ENCODE peak calls at places on chromosome 11, in four cellular contexts. O is fibroblast of pulmonary artery; X is MM.1S; V is effector memory CD4-positive, alpha-beta T cell. Q is an unnamed sample.

GRCh38 chr11:59556115-59556882 is 45.0 kb downstream of the OR4D9 start:
- DNase-seq in X (peak), O (peak), V (no peak), Q (no peak)

GRCh38 chr11:78062671-78063070 is 990 bp upstream of the THRSP start:
- DNase-seq in X (no peak), O (no peak), V (no peak), Q (no peak)

GRCh38 chr11:88704505-88704904 is 361.3 kb downstream of the GRM5 start:
- DNase-seq in V (no peak), X (no peak), O (peak), Q (no peak)

GRCh38 chr11:72155751-72156150 is 20.2 kb downstream of the FOLR3 start:
- DNase-seq in V (no peak), O (no peak), X (no peak), Q (no peak)

GRCh38 chr11:75233688-75234295 is 6.8 kb upstream of the TPBGL start:
- DNase-seq in V (no peak), O (peak), X (peak), Q (no peak)

GRCh38 chr11:114612686-114613085 is 17.1 kb upstream of the NXPE4 start:
- DNase-seq in X (no peak), O (no peak), V (no peak), Q (no peak)

GRCh38 chr11:76526878-76527277 is 82.1 kb downstream of the EMSY start:
- DNase-seq in X (no peak), O (no peak), V (no peak), Q (no peak)

GRCh38 chr11:2737876-2738275 is 38.1 kb upstream of the KCNQ1OT1 start:
- DNase-seq in X (no peak), V (no peak), O (no peak), Q (no peak)

GRCh38 chr11:29937526-29937925 is 79.3 kb downstream of the KCNA4 start:
- DNase-seq in V (no peak), O (no peak), X (peak), Q (no peak)

GRCh38 chr11:22263613-22264012 is 70.7 kb downstream of the ANO5 start:
- DNase-seq in V (no peak), O (no peak), X (no peak), Q (no peak)

GRCh38 chr11:134293119-134294113 is 17.2 kb downstream of the GLB1L3 start:
- DNase-seq in X (no peak), O (no peak), V (no peak), Q (no peak)

GRCh38 chr11:90256404-90257157 is 33.7 kb upstream of the CHORDC1 start:
- DNase-seq in X (no peak), O (no peak), V (no peak), Q (no peak)

GRCh38 chr11:119081682-119082081 is 3.0 kb upstream of the HMBS start:
- DNase-seq in V (no peak), X (no peak), O (no peak), Q (no peak)

GRCh38 chr11:83819936-83820549 is 533.9 kb upstream of the CCDC90B start:
- DNase-seq in O (peak), V (no peak), X (peak), Q (no peak)

GRCh38 chr11:62452261-62452660 is 33.4 kb downstream of the SCGB1A1 start:
- DNase-seq in O (no peak), V (no peak), X (no peak), Q (no peak)

GRCh38 chr11:79092791-79093313 is 348.0 kb downstream of the TENM4 start:
- DNase-seq in X (no peak), O (peak), V (no peak), Q (peak)

GRCh38 chr11:63554901-63555218 is 8.3 kb downstream of the PLAAT2 start:
- DNase-seq in X (no peak), V (no peak), O (no peak), Q (no peak)

GRCh38 chr11:63553759-63554158 is 9.4 kb downstream of the PLAAT2 start:
- DNase-seq in O (no peak), X (peak), V (peak), Q (no peak)

GRCh38 chr11:63549411-63549810 is 12.8 kb downstream of the PLAAT4 start:
- DNase-seq in V (no peak), X (no peak), O (no peak), Q (no peak)

GRCh38 chr11:63552921-63553320 is 10.3 kb downstream of the PLAAT2 start:
- DNase-seq in X (no peak), V (no peak), O (no peak), Q (no peak)

GRCh38 chr11:63551889-63552266 is 11.3 kb downstream of the PLAAT2 start:
- DNase-seq in V (no peak), O (no peak), X (no peak), Q (no peak)
- H3K4me3 ChIP-seq in V (no peak), O (no peak), X (no peak), Q (no peak)

DNA sequence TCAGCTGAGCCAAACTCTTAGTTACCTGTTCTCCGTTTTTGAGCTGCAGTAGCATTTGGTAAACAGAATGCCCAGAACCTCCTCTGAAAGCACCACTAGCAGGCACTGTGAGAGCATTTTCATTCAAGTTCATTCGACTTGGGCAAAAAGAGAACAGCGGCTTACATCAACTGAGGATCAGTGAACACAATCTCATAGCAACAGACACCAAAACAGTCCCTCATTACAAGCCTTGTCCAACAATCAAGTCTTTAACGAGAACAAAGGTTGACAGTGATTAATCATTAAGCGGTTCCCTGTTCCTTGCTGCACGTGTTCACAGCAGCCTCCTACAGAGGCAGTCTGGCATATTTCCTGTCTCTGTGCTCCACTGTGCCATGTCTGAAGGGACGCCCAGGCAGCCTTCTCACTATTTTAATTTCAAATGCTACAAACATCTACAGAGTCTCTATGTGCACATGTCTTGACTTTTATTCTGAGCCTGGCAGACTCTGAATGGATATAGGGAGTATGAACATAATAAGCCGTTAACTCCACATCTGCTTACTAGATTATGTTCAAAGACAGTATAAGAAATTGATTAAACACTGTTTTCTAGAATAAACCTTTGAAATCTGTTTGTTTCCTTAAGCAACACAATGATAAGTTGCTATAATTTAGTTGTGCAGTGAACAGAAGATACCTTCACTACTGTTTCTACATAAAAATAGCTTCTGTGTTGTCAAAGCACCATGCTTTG is 88.3 kb upstream of the MTMR2 start:
- DNase-seq in O (peak), V (peak), X (peak), Q (no peak)
- H3K4me3 ChIP-seq in O (no peak), V (no peak), X (no peak), Q (no peak)

DNA sequence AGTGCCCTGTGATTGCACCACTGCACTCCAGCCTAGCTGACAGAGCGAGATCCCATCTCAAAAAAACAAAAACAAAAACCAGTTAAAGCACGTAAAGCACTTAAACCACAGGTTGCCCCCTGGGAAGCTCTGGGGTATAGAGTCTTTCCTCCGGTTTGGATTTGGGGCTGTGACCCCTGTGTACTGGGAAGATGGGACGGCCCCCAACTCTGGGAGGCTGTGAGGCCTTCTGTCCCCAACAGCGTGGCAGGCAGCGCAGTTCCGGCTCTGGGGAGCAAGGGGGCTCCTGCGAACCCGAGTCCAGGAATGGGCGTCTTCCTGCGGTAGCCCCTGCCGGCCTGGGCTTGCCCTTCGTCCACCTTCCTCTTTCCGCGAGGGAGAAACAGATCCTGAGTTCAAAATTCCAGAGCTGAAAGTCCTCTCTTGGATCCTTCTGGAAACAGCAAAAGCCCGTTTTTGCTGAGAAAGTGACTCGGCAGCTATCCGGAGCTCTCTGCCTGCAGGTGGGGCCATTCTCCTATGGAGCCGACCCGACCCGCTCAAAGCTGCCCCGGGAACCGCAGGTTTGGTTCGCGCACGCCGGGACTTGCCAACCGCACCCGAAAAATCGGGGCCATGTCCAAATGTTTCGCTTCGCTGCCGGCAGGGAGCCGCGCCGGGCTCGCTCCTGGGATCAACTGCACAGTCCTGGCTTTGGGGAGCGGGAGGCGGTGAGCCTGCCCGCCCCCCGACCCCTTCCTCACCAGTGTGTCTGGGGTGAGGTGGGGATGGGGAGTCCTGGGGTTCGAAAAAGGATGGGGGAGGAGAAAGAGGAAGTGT is 36.3 kb upstream of the POLA2 start:
- DNase-seq in V (peak), O (peak), X (peak), Q (peak)
- H3K4me3 ChIP-seq in V (peak), O (peak), X (peak), Q (peak)

GRCh38 chr11:65787649-65788622 is 1.1 kb downstream of the OVOL1 start:
- DNase-seq in V (no peak), O (no peak), X (no peak), Q (no peak)
- H3K4me3 ChIP-seq in V (peak), O (no peak), X (no peak), Q (no peak)

DNA sequence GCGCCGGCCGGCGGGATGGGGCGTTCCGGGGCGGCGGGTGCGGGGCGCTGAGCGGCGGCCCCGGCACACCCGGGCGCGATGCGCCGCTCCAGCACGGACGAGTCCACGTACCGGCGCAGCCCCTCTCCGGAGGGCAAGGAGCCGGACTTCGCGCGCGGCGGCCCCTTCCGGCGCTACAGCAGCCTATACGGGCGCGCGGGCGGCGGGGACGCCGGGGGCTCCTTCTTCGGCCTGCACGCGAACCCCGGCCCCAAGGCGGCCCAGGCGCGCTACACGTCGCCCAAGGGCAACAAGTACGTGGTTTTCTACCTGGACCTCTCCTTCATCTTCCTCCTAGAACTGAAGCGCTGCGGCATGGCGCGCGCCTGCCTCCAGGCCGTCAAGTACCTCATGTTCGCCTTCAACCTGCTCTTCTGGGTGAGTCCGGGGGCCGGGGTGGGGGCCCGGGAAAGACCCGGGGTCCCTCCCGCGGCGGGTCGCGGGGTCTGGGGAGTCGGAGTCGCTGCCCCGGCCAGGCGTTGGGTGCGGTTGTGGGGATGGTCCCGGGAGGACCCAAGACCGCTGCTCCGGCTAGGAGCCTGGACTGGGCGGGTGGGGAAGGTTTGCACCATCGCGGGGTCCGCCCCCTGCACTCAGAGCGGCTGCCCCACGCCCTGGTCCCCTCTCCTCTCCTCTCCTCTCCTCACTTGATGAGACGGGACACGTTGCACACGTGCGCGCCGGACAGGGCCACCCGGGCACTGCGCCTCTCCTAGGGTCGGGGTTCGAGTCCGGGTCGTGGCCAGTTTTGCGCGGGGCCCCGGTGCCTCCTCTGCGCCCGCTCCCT is 7.5 kb downstream of the TSPAN4 start:
- DNase-seq in V (no peak), O (no peak), X (no peak), Q (no peak)
- H3K4me3 ChIP-seq in V (peak), O (peak), X (no peak), Q (peak)

Q was measured in left lung.